ENCODE peak calls at places on chromosomes 11 and 22, in nine cellular contexts. N is non-pigmented ciliary epithelial cell; A is stimulated activated CD8-positive, alpha-beta memory T cell treated with anti-CD3 and anti-CD28 coated beads, Interleukin-15, amount 100 ng/mL, for 24 hours; G is CD8-positive, alpha-beta memory T cell; C is activated B cell treated with CpG ODN at 0.5 μM for 24 hours; E is HuH-7; Q is lower lobe of right lung; R is adipocyte; F is iris pigment epithelial cell. Y is an unnamed sample.

GRCh38 chr11:88494857-88495256 is 157.3 kb upstream of the CTSC start:
- DNase-seq in N (no peak), A (no peak), G (no peak), C (no peak), E (no peak), Q (no peak), R (no peak), F (no peak), Y (no peak)

GRCh38 chr11:105132716-105133511 is 6.7 kb downstream of the CARD18 start:
- DNase-seq in N (peak), A (no peak), G (no peak), C (no peak), E (no peak), Q (no peak), R (peak), F (peak), Y (no peak)

GRCh38 chr11:118608268-118609214 is 1.1 kb downstream of the PHLDB1 start:
- DNase-seq in N (no peak), A (peak), G (peak), C (peak), E (no peak), Q (peak), R (peak), F (peak), Y (peak)

GRCh38 chr11:116384876-116385275 is 387.9 kb downstream of the BUD13 start:
- DNase-seq in N (no peak), A (no peak), G (no peak), C (no peak), E (no peak), Q (no peak), R (no peak), F (no peak), Y (no peak)

GRCh38 chr22:25359601-25360261 is 140.3 kb downstream of the CRYBB2 start:
- DNase-seq in N (no peak), A (no peak), G (no peak), C (no peak), E (no peak), Q (no peak), R (no peak), F (no peak), Y (no peak)

GRCh38 chr22:47337161-47337621 is 574.7 kb downstream of the TBC1D22A start:
- DNase-seq in N (peak), A (no peak), G (no peak), C (no peak), E (no peak), Q (no peak), R (peak), F (peak), Y (no peak)

GRCh38 chr11:111938687-111939160 is 1.6 kb downstream of the DIXDC1 start:
- DNase-seq in N (no peak), A (no peak), G (peak), C (no peak), E (no peak), Q (no peak), R (peak), F (peak), Y (no peak)

GRCh38 chr11:18697581-18697980 is 998 bp upstream of the TMEM86A start:
- DNase-seq in N (no peak), A (no peak), G (no peak), C (no peak), E (no peak), Q (no peak), R (no peak), F (no peak), Y (no peak)

GRCh38 chr22:26398741-26399153 is 30.3 kb upstream of the ASPHD2 start:
- DNase-seq in N (peak), A (no peak), G (peak), C (peak), E (no peak), Q (peak), R (peak), F (peak), Y (peak)

GRCh38 chr11:12245549-12245986 is 131.8 kb upstream of the PARVA start:
- DNase-seq in N (no peak), A (no peak), G (peak), C (no peak), E (no peak), Q (no peak), R (no peak), F (no peak), Y (no peak)

GRCh38 chr22:25136953-25137576 is 62.6 kb upstream of the CRYBB3 start:
- DNase-seq in N (no peak), A (no peak), G (no peak), C (no peak), E (no peak), Q (no peak), R (no peak), F (no peak), Y (no peak)

GRCh38 chr11:72617080-72617744 is 57.0 kb downstream of the PDE2A start:
- DNase-seq in N (no peak), A (no peak), G (no peak), C (no peak), E (no peak), Q (no peak), R (peak), F (no peak), Y (no peak)

GRCh38 chr11:110081462-110082233 is 11.5 kb upstream of the ZC3H12C start:
- DNase-seq in N (no peak), A (no peak), G (no peak), C (no peak), E (no peak), Q (no peak), R (no peak), F (peak), Y (no peak)

GRCh38 chr22:36644333-36644757 is 59.2 kb downstream of the CACNG2 start:
- DNase-seq in N (peak), A (no peak), G (no peak), C (no peak), E (peak), Q (no peak), R (peak), F (peak), Y (peak)

GRCh38 chr11:121082670-121083069 is 18.4 kb upstream of the TECTA start:
- DNase-seq in N (no peak), A (no peak), G (no peak), C (no peak), E (no peak), Q (no peak), R (no peak), F (no peak), Y (peak)

GRCh38 chr22:50675553-50676199 is 3.1 kb downstream of the SHANK3 start:
- DNase-seq in N (no peak), A (no peak), G (no peak), C (no peak), E (no peak), Q (no peak), R (no peak), F (no peak), Y (no peak)

GRCh38 chr11:1017269-1018005 is 19.1 kb downstream of the MUC6 start:
- DNase-seq in N (no peak), A (no peak), G (no peak), C (no peak), E (no peak), Q (no peak), R (no peak), F (peak), Y (peak)

GRCh38 chr11:13298765-13299164 is 21.2 kb downstream of the BMAL1 start:
- DNase-seq in N (no peak), A (no peak), G (no peak), C (no peak), E (no peak), Q (no peak), R (no peak), F (no peak), Y (no peak)

GRCh38 chr11:1126491-1126926 is 31.2 kb upstream of the MUC5AC start:
- DNase-seq in N (no peak), A (no peak), G (peak), C (no peak), E (no peak), Q (no peak), R (no peak), F (no peak), Y (no peak)

GRCh38 chr22:23236026-23236425 is 55.7 kb downstream of the BCR start:
- DNase-seq in N (no peak), A (no peak), G (no peak), C (no peak), E (no peak), Q (no peak), R (no peak), F (no peak), Y (no peak)

GRCh38 chr11:115918579-115918978 is 414.4 kb upstream of the CADM1 start:
- DNase-seq in N (no peak), A (no peak), G (no peak), C (no peak), E (no peak), Q (no peak), R (no peak), F (no peak), Y (no peak)

GRCh38 chr22:38258895-38259294 is 13.9 kb downstream of the TMEM184B start:
- DNase-seq in N (no peak), A (no peak), G (no peak), C (no peak), E (no peak), Q (no peak), R (no peak), F (peak), Y (no peak)

GRCh38 chr22:33906954-33907353 is 13.3 kb downstream of the LARGE1 start:
- DNase-seq in N (no peak), A (no peak), G (no peak), C (no peak), E (no peak), Q (no peak), R (no peak), F (no peak), Y (no peak)

GRCh38 chr11:69524291-69524882 is 42.9 kb downstream of the LINC01488 start:
- DNase-seq in N (no peak), A (no peak), G (peak), C (no peak), E (no peak), Q (peak), R (peak), F (peak), Y (no peak)